ENCODE peak calls at places on chromosomes 13 and 19, in five cellular contexts. One of them, this sample, is unnamed.
A peak's percentile ranks its signal among the peaks of the same experiment; 100 is the strongest.

GRCh38 chr19:41265376-41266153 is 1.4 kb downstream of the HNRNPUL1 start:
- DNase-seq in neural crest cell: peak; percentile 2
- DNase-seq in iris pigment epithelial cell: peak; percentile 51
- DNase-seq in omental fat pad: no peak
- DNase-seq in neuronal stem cell: no peak
- DNase-seq in this sample: no peak

GRCh38 chr13:72853000-72853399 is 71.1 kb downstream of the PIBF1 start:
- DNase-seq in neural crest cell: no peak
- DNase-seq in iris pigment epithelial cell: peak; percentile 61
- DNase-seq in omental fat pad: no peak
- DNase-seq in neuronal stem cell: no peak
- DNase-seq in this sample: no peak

GRCh38 chr19:42317535-42317934 is 4.4 kb downstream of the TMEM145 start:
- DNase-seq in neural crest cell: no peak
- DNase-seq in iris pigment epithelial cell: no peak
- DNase-seq in omental fat pad: no peak
- DNase-seq in neuronal stem cell: no peak
- DNase-seq in this sample: no peak

GRCh38 chr19:17659996-17660395 is 28.2 kb downstream of the UNC13A start:
- DNase-seq in neural crest cell: no peak
- DNase-seq in iris pigment epithelial cell: no peak
- DNase-seq in omental fat pad: no peak
- DNase-seq in neuronal stem cell: no peak
- DNase-seq in this sample: no peak

GRCh38 chr13:113584870-113585671 is 518 bp downstream of the TFDP1 start:
- DNase-seq in neural crest cell: no peak
- DNase-seq in iris pigment epithelial cell: no peak
- DNase-seq in omental fat pad: no peak
- DNase-seq in neuronal stem cell: no peak
- DNase-seq in this sample: peak; percentile 56

GRCh38 chr19:48918801-48919247 is 14.7 kb upstream of the DHDH start:
- DNase-seq in neural crest cell: peak; percentile 44
- DNase-seq in iris pigment epithelial cell: no peak
- DNase-seq in omental fat pad: no peak
- DNase-seq in neuronal stem cell: peak; percentile 52
- DNase-seq in this sample: no peak

GRCh38 chr19:52086481-52086880 is 9.1 kb downstream of the ZNF841 start:
- DNase-seq in neural crest cell: no peak
- DNase-seq in iris pigment epithelial cell: peak; percentile 86
- DNase-seq in omental fat pad: no peak
- DNase-seq in neuronal stem cell: no peak
- DNase-seq in this sample: no peak

GRCh38 chr19:29618871-29619270 is 12.8 kb downstream of the POP4 start:
- DNase-seq in neural crest cell: no peak
- DNase-seq in iris pigment epithelial cell: no peak
- DNase-seq in omental fat pad: no peak
- DNase-seq in neuronal stem cell: no peak
- DNase-seq in this sample: no peak

GRCh38 chr13:71587778-71588177 is 279.2 kb downstream of the DACH1 start:
- DNase-seq in neural crest cell: no peak
- DNase-seq in iris pigment epithelial cell: no peak
- DNase-seq in omental fat pad: no peak
- DNase-seq in neuronal stem cell: no peak
- DNase-seq in this sample: no peak

GRCh38 chr19:21593008-21593427 is 87.6 kb downstream of the ZNF429 start:
- DNase-seq in neural crest cell: no peak
- DNase-seq in iris pigment epithelial cell: no peak
- DNase-seq in omental fat pad: no peak
- DNase-seq in neuronal stem cell: no peak
- DNase-seq in this sample: no peak

GRCh38 chr13:40576369-40576768 is 90.1 kb downstream of the FOXO1 start:
- DNase-seq in neural crest cell: no peak
- DNase-seq in iris pigment epithelial cell: no peak
- DNase-seq in omental fat pad: no peak
- DNase-seq in neuronal stem cell: no peak
- DNase-seq in this sample: no peak

GRCh38 chr19:51729781-51730180 is 6.0 kb upstream of the HAS1 start:
- DNase-seq in neural crest cell: no peak
- DNase-seq in iris pigment epithelial cell: no peak
- DNase-seq in omental fat pad: no peak
- DNase-seq in neuronal stem cell: no peak
- DNase-seq in this sample: no peak

GRCh38 chr13:32883501-32883900 is 132.7 kb upstream of the KL start:
- DNase-seq in neural crest cell: no peak
- DNase-seq in iris pigment epithelial cell: peak; percentile 34
- DNase-seq in omental fat pad: no peak
- DNase-seq in neuronal stem cell: no peak
- DNase-seq in this sample: no peak

GRCh38 chr13:102400619-102401125 is 1.2 kb downstream of the FGF14 start:
- DNase-seq in neural crest cell: no peak
- DNase-seq in iris pigment epithelial cell: no peak
- DNase-seq in omental fat pad: no peak
- DNase-seq in neuronal stem cell: no peak
- DNase-seq in this sample: peak; percentile 64

GRCh38 chr19:33509774-33510173 is 11.8 kb downstream of the PEPD start:
- DNase-seq in neural crest cell: no peak
- DNase-seq in iris pigment epithelial cell: no peak
- DNase-seq in omental fat pad: no peak
- DNase-seq in neuronal stem cell: no peak
- DNase-seq in this sample: no peak

GRCh38 chr19:825897-826640 is 1.6 kb upstream of the AZU1 start:
- DNase-seq in neural crest cell: no peak
- DNase-seq in iris pigment epithelial cell: no peak
- DNase-seq in omental fat pad: no peak
- DNase-seq in neuronal stem cell: no peak
- DNase-seq in this sample: no peak

GRCh38 chr13:73702419-73703071 is 431.7 kb downstream of the KLF12 start:
- DNase-seq in neural crest cell: no peak
- DNase-seq in iris pigment epithelial cell: peak; percentile 33
- DNase-seq in omental fat pad: no peak
- DNase-seq in neuronal stem cell: no peak
- DNase-seq in this sample: no peak

GRCh38 chr19:44909775-44910174 is 4.2 kb downstream of the APOE start:
- DNase-seq in neural crest cell: no peak
- DNase-seq in iris pigment epithelial cell: no peak
- DNase-seq in omental fat pad: no peak
- DNase-seq in neuronal stem cell: no peak
- DNase-seq in this sample: no peak

GRCh38 chr13:111058796-111059506 is 56.2 kb upstream of the ARHGEF7 start:
- DNase-seq in neural crest cell: no peak
- DNase-seq in iris pigment epithelial cell: no peak
- DNase-seq in omental fat pad: no peak
- DNase-seq in neuronal stem cell: no peak
- DNase-seq in this sample: peak; percentile 38

GRCh38 chr13:107271226-107271625 is 703.3 kb upstream of the ARGLU1 start:
- DNase-seq in neural crest cell: peak; percentile 5
- DNase-seq in iris pigment epithelial cell: peak; percentile 82
- DNase-seq in omental fat pad: no peak
- DNase-seq in neuronal stem cell: no peak
- DNase-seq in this sample: no peak

GRCh38 chr19:18589380-18590272 is 1.0 kb downstream of the REX1BD start:
- DNase-seq in neural crest cell: peak; percentile 62
- DNase-seq in iris pigment epithelial cell: peak; percentile 83
- DNase-seq in omental fat pad: no peak
- DNase-seq in neuronal stem cell: peak; percentile 81
- DNase-seq in this sample: peak; percentile 74

GRCh38 chr13:111972261-111972780 is 94.6 kb upstream of the SOX1 start:
- DNase-seq in neural crest cell: no peak
- DNase-seq in iris pigment epithelial cell: no peak
- DNase-seq in omental fat pad: no peak
- DNase-seq in neuronal stem cell: no peak
- DNase-seq in this sample: no peak

GRCh38 chr19:58228584-58229254 is at the start of gene ZNF544:
- DNase-seq in neural crest cell: peak; percentile 68
- DNase-seq in iris pigment epithelial cell: peak; percentile 76
- DNase-seq in omental fat pad: peak; percentile 25
- DNase-seq in neuronal stem cell: peak; percentile 50
- DNase-seq in this sample: peak; percentile 63

GRCh38 chr13:33728271-33729037 is 89.5 kb upstream of the RFC3 start:
- DNase-seq in neural crest cell: no peak
- DNase-seq in iris pigment epithelial cell: no peak
- DNase-seq in omental fat pad: no peak
- DNase-seq in neuronal stem cell: no peak
- DNase-seq in this sample: peak; percentile 81

GRCh38 chr19:40663712-40664692 is 26.4 kb downstream of the NUMBL start:
- DNase-seq in neural crest cell: no peak
- DNase-seq in iris pigment epithelial cell: peak; percentile 31
- DNase-seq in omental fat pad: peak; percentile 36
- DNase-seq in neuronal stem cell: no peak
- DNase-seq in this sample: no peak

GRCh38 chr13:25249001-25249543 is 38.2 kb downstream of the MTMR6 start:
- DNase-seq in neural crest cell: no peak
- DNase-seq in iris pigment epithelial cell: peak; percentile 69
- DNase-seq in omental fat pad: no peak
- DNase-seq in neuronal stem cell: no peak
- DNase-seq in this sample: no peak